ENCODE peak calls at places on chromosomes 3 and 15, in six cellular contexts. D is hypothalamus, S is T-helper 22 cell, C is NCI-H1694 treated with DMSO at 0.1 percent for 48 hours, H is globus pallidus, Q is T-cell. N is an unnamed sample.

GRCh38 chr15:38130739-38131498 is 121.7 kb upstream of the SPRED1 start:
- DNase-seq in H (peak), D (peak), Q (no peak), C (no peak), S (no peak), N (no peak)

GRCh38 chr3:112333002-112333385 is at the start of gene CD200:
- DNase-seq in S (peak), Q (peak), H (peak), D (peak), C (no peak), N (peak)

GRCh38 chr3:32686713-32687112 is 1.7 kb downstream of the CNOT10 start:
- DNase-seq in H (no peak), S (no peak), D (no peak), C (no peak), Q (no peak), N (no peak)

GRCh38 chr3:157030712-157031111 is 129.2 kb downstream of the CCNL1 start:
- DNase-seq in Q (no peak), D (no peak), C (no peak), H (no peak), S (no peak), N (no peak)

GRCh38 chr3:129006864-129007263 is 5.8 kb downstream of the EFCC1 start:
- DNase-seq in D (no peak), H (no peak), C (no peak), Q (no peak), S (no peak), N (no peak)

GRCh38 chr3:184391266-184391665 is 11.4 kb downstream of the CHRD start:
- DNase-seq in S (no peak), Q (no peak), C (no peak), H (no peak), D (no peak), N (no peak)

GRCh38 chr15:70323111-70323851 is 225.6 kb upstream of the TLE3 start:
- DNase-seq in D (no peak), Q (no peak), H (no peak), C (no peak), S (no peak), N (no peak)

GRCh38 chr3:33578325-33579180 is 138.3 kb upstream of the UBP1 start:
- DNase-seq in Q (no peak), C (no peak), H (no peak), S (no peak), D (no peak), N (no peak)

GRCh38 chr15:72827216-72827615 is 43.7 kb upstream of the ADPGK start:
- DNase-seq in D (no peak), S (no peak), Q (no peak), H (no peak), C (no peak), N (no peak)

GRCh38 chr3:134333522-134334181 is 40.6 kb downstream of the AMOTL2 start:
- DNase-seq in D (no peak), H (no peak), S (no peak), Q (no peak), C (no peak), N (no peak)

GRCh38 chr3:134373942-134374790 is at the start of gene AMOTL2:
- DNase-seq in S (no peak), D (peak), H (peak), Q (no peak), C (peak), N (peak)

GRCh38 chr3:57556459-57557087 is 499 bp downstream of the PDE12 start:
- DNase-seq in H (no peak), C (no peak), S (peak), D (no peak), Q (peak), N (no peak)

GRCh38 chr3:37836589-37836988 is 25.1 kb upstream of the CTDSPL start:
- DNase-seq in D (no peak), H (no peak), C (no peak), S (no peak), Q (no peak), N (no peak)

GRCh38 chr15:29812384-29812694 is 9.9 kb downstream of the TJP1 start:
- DNase-seq in D (no peak), C (no peak), Q (no peak), S (no peak), H (no peak), N (no peak)

GRCh38 chr3:150450906-150451305 is 42.8 kb downstream of the TSC22D2 start:
- DNase-seq in Q (no peak), D (no peak), C (no peak), S (no peak), H (no peak), N (no peak)

GRCh38 chr3:186461141-186461540 is 83.0 kb downstream of the CRYGS start:
- DNase-seq in S (no peak), C (no peak), D (no peak), Q (no peak), H (no peak), N (no peak)

GRCh38 chr3:77370413-77370812 is 330.5 kb downstream of the ROBO2 start:
- DNase-seq in H (no peak), D (no peak), C (peak), Q (no peak), S (no peak), N (no peak)

N was measured in NCI-H2107.